ENCODE peak calls at places on chromosomes 16 and 17, in six cellular contexts. R, K, H, U, W and C are unnamed samples.
A peak's percentile ranks its signal among the peaks of the same experiment; 100 is the strongest.

GRCh38 chr17:2058521-2059124 is 3.7 kb downstream of the HIC1 start:
- DNase-seq in R (peak; percentile 89), K (peak; percentile 96), H (peak; percentile 86), U (no peak), W (peak; percentile 87), C (peak; percentile 73)

GRCh38 chr17:51793686-51794085 is 364.8 kb downstream of the CA10 start:
- DNase-seq in R (no peak), K (no peak), H (no peak), U (no peak), W (no peak), C (no peak)

GRCh38 chr17:58402679-58403078 is 14.7 kb downstream of the RNF43 start:
- DNase-seq in R (no peak), K (no peak), H (no peak), U (no peak), W (no peak), C (no peak)

GRCh38 chr16:11016524-11016988 is 72.2 kb downstream of the CLEC16A start:
- DNase-seq in R (no peak), K (no peak), H (peak; percentile 41), U (no peak), W (no peak), C (no peak)

GRCh38 chr16:68732068-68732680 is 4.9 kb upstream of the CDH1 start:
- DNase-seq in R (peak; percentile 77), K (no peak), H (peak; percentile 95), U (no peak), W (no peak), C (peak; percentile 18)

GRCh38 chr16:68385371-68385770 is 62.9 kb downstream of the SMPD3 start:
- DNase-seq in R (no peak), K (peak; percentile 6), H (no peak), U (no peak), W (no peak), C (no peak)

GRCh38 chr17:78958556-78959191 is 21.0 kb downstream of the LGALS3BP start:
- DNase-seq in R (no peak), K (no peak), H (no peak), U (no peak), W (no peak), C (no peak)

GRCh38 chr16:57284206-57284951 is at the start of gene PLLP:
- DNase-seq in R (no peak), K (no peak), H (peak; percentile 63), U (peak; percentile 68), W (peak; percentile 40), C (no peak)

GRCh38 chr17:35708951-35709350 is 22.5 kb upstream of the RASL10B start:
- DNase-seq in R (no peak), K (no peak), H (no peak), U (no peak), W (no peak), C (no peak)

GRCh38 chr16:19765860-19766553 is 47.9 kb downstream of the IQCK start:
- DNase-seq in R (peak; percentile 60), K (no peak), H (peak; percentile 38), U (peak; percentile 67), W (peak; percentile 67), C (no peak)

GRCh38 chr16:89583895-89584644 is 8.5 kb downstream of the CPNE7 start:
- DNase-seq in R (no peak), K (peak; percentile 67), H (no peak), U (no peak), W (no peak), C (no peak)

GRCh38 chr16:58039829-58040495 is 14.4 kb downstream of the MMP15 start:
- DNase-seq in R (no peak), K (no peak), H (no peak), U (no peak), W (no peak), C (no peak)

GRCh38 chr16:7849891-7850290 is 517.2 kb downstream of the RBFOX1 start:
- DNase-seq in R (no peak), K (no peak), H (no peak), U (no peak), W (no peak), C (no peak)

GRCh38 chr17:6457688-6458190 is 13.5 kb downstream of the PIMREG start:
- DNase-seq in R (no peak), K (peak; percentile 70), H (peak; percentile 70), U (no peak), W (no peak), C (no peak)

GRCh38 chr17:5355416-5356129 is 63.9 kb downstream of the NUP88 start:
- DNase-seq in R (no peak), K (no peak), H (no peak), U (no peak), W (no peak), C (no peak)

GRCh38 chr16:4372578-4373355 is 1.1 kb downstream of the VASN start:
- DNase-seq in R (no peak), K (peak; percentile 71), H (peak; percentile 41), U (no peak), W (peak; percentile 47), C (peak; percentile 75)

GRCh38 chr16:78094166-78094565 is 5.3 kb upstream of the WWOX start:
- DNase-seq in R (no peak), K (no peak), H (no peak), U (no peak), W (no peak), C (no peak)

GRCh38 chr16:56190903-56191806 is at the start of gene GNAO1:
- DNase-seq in R (peak; percentile 39), K (peak; percentile 85), H (no peak), U (no peak), W (peak; percentile 82), C (peak; percentile 75)

GRCh38 chr16:86427327-86427935 is 82.9 kb upstream of the FOXF1 start:
- DNase-seq in R (no peak), K (no peak), H (no peak), U (no peak), W (no peak), C (no peak)

GRCh38 chr16:19108409-19109287 is 5.1 kb upstream of the ITPRIPL2 start:
- DNase-seq in R (no peak), K (no peak), H (no peak), U (no peak), W (no peak), C (no peak)

GRCh38 chr16:62678796-62679195 is 642.6 kb upstream of the CDH8 start:
- DNase-seq in R (no peak), K (no peak), H (no peak), U (no peak), W (no peak), C (no peak)

GRCh38 chr16:56977823-56978430 is 11.4 kb upstream of the NLRC5 start:
- DNase-seq in R (no peak), K (no peak), H (no peak), U (no peak), W (no peak), C (no peak)

GRCh38 chr17:80242505-80242904 is 18.1 kb upstream of the RNF213 start:
- DNase-seq in R (no peak), K (no peak), H (no peak), U (no peak), W (no peak), C (no peak)

DNA sequence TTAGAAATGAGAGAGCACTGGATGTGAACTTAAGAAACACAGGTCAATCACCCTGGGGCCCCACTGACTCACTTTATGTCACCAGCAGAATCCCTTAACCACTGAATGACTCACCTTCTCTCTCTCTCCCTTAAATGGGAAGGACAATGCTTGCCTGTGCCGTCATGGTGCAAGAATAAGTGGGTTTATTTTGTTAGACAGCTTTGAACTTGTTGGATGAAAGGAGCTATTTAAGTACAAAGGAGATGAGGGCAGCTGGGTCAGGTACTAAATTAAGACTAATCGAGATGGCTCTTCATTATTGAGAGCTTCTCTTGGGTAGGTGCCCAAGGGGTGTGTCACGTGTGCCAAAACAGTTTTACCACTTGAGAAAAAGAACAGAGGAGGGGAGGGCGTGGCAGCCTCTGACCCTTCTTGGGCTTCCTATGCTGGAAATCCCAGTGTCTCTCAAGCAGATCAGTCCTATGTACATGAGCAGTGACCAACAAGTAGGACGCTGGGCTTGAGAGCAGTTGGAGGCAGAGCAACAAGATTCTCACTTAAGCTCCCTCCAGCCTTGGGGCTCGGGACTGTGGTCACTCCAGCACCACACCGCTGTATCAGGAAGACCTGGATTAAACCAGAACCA is 6.7 kb upstream of the KRT31 start:
- DNase-seq in R (no peak), K (no peak), H (no peak), U (no peak), W (no peak), C (no peak)
- H3K27ac ChIP-seq in R (no peak overlapping the region), K (no peak overlapping the region), H (no peak overlapping the region), U (no peak overlapping the region), W (no peak overlapping the region), C (no peak overlapping the region)

GRCh38 chr16:85396879-85397871 is 215.9 kb upstream of the GSE1 start:
- DNase-seq in R (peak; percentile 28), K (peak; percentile 66), H (peak; percentile 19), U (no peak), W (peak; percentile 14), C (peak; percentile 14)
- TF ChIP-seq CTCF in R (no peak), K (no peak), H (no peak), U (no peak), W (no peak), C (no peak)

GRCh38 chr17:60135951-60136666 is 13.7 kb upstream of the CA4 start:
- DNase-seq in R (peak; percentile 16), K (peak; percentile 41), H (no peak), U (no peak), W (no peak), C (no peak)

GRCh38 chr17:60137731-60138130 is 12.0 kb upstream of the CA4 start:
- DNase-seq in R (no peak), K (no peak), H (no peak), U (no peak), W (no peak), C (no peak)

GRCh38 chr17:60134396-60135159 is 15.2 kb upstream of the CA4 start:
- DNase-seq in R (no peak), K (peak; percentile 73), H (peak; percentile 24), U (no peak), W (no peak), C (peak; percentile 9)

GRCh38 chr17:60138769-60139437 is 10.9 kb upstream of the CA4 start:
- DNase-seq in R (no peak), K (no peak), H (no peak), U (no peak), W (no peak), C (no peak)

DNA sequence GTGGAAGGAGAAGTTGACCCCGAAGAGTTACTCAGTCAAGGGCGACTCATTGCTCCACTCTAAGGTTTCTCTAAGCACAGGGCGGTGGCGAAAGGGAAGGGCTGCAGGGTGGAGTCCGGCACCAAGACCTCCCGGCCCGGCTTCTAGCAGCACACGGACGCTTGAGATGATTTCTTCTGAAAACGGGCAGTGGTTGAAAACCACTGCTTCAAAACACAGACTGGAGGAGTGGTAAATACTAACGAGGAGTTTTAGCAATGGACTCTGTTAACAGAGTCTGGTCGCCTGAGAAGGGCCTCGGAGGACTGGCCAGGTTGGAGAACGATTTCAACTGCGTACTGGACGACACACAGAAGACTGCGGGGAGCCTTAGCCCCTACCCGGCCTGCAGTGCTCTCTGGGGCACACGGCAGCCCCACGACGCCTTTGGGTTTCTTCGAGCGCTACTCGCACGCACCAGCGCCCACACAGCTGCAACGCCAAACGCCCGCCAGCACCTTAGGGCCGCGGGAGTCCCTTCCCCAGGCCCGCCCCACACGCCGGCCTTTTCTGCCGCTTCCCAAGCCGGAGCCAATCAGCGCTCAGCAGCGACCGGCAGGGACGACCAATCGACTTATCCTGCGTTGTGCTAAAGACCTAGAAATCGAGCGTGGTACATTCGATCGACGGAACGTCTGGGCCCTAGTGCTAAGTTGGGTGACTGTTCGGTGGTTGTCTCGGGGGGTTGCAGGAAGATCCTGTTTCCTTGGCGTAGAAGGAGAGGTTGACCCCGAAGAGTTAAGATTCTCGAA is 14.4 kb upstream of the CA4 start:
- DNase-seq in R (peak; percentile 92), K (peak; percentile 97), H (peak; percentile 95), U (peak; percentile 91), W (peak; percentile 88), C (peak; percentile 97)
- H3K27ac ChIP-seq in R (peak overlapping the region; percentile 84), K (peak overlapping the region; percentile 83), H (peak overlapping the region; percentile 65), U (no peak overlapping the region), W (peak overlapping the region; percentile 95), C (no peak overlapping the region)

GRCh38 chr16:46612121-46612520 is 9.1 kb downstream of the SHCBP1 start:
- DNase-seq in R (no peak), K (no peak), H (no peak), U (no peak), W (no peak), C (no peak)

GRCh38 chr16:46607529-46607928 is 13.7 kb downstream of the SHCBP1 start:
- DNase-seq in R (no peak), K (no peak), H (no peak), U (no peak), W (no peak), C (no peak)
- TF ChIP-seq CTCF in R (peak; percentile 44), K (peak; percentile 37), H (peak; percentile 38), U (no peak), W (peak; percentile 52), C (peak; percentile 34)